ENCODE peak calls at places on chromosome 17, in five cellular contexts. O, M, N, P and D are unnamed samples.

GRCh38 chr17:4010754-4011153 is 46.5 kb upstream of the ATP2A3 start:
- DNase-seq in P (no peak), M (no peak), N (no peak), O (no peak), D (no peak)

GRCh38 chr17:59180626-59181025 is 25.1 kb downstream of the PRR11 start:
- DNase-seq in O (no peak), M (no peak), N (no peak), P (no peak), D (no peak)

GRCh38 chr17:10292057-10292931 is 80.5 kb downstream of the MYH13 start:
- DNase-seq in P (no peak), N (no peak), O (no peak), M (peak), D (peak)

GRCh38 chr17:78883533-78884131 is 19.4 kb downstream of the CEP295NL start:
- DNase-seq in P (peak), N (peak), O (peak), M (peak), D (peak)

GRCh38 chr17:75774988-75775668 is 9.5 kb upstream of the UNK start:
- DNase-seq in N (peak), M (peak), O (no peak), P (peak), D (peak)

GRCh38 chr17:17119533-17119932 is 77.3 kb downstream of the MPRIP start:
- DNase-seq in M (peak), P (peak), O (no peak), N (no peak), D (peak)

GRCh38 chr17:64411999-64412771 is 21.5 kb upstream of the PECAM1 start:
- DNase-seq in O (no peak), N (no peak), M (peak), P (peak), D (peak)

GRCh38 chr17:21814776-21815175 is 122.5 kb downstream of the KCNJ18 start:
- DNase-seq in M (peak), P (peak), N (no peak), O (no peak), D (no peak)

GRCh38 chr17:2475056-2475455 is 36.6 kb downstream of the METTL16 start:
- DNase-seq in N (no peak), P (no peak), M (no peak), O (no peak), D (no peak)